ENCODE peak calls at places on chromosomes 2 and 18, in five cellular contexts. S, W, Z, R and V are unnamed samples. For H3K79me2, the result is how much of the 10 kb centered on the place peaks cover.

GRCh38 chr18:72147830-72148229 is 396.3 kb downstream of the CBLN2 start:
- DNase-seq in Z (no peak), R (no peak), S (no peak), W (no peak), V (no peak)

GRCh38 chr18:37654711-37655369 is 89.2 kb upstream of the CELF4 start:
- DNase-seq in Z (no peak), R (peak), W (no peak), S (no peak), V (no peak)

GRCh38 chr18:51433296-51433695 is 235.8 kb upstream of the MEX3C start:
- DNase-seq in S (no peak), W (no peak), Z (no peak), R (no peak), V (no peak)

GRCh38 chr2:63977904-63978303 is 41.3 kb downstream of the VPS54 start:
- DNase-seq in W (no peak), R (no peak), S (no peak), Z (no peak), V (no peak)

GRCh38 chr18:30682667-30683066 is 359.9 kb downstream of the DSC3 start:
- DNase-seq in S (no peak), R (no peak), Z (no peak), W (no peak), V (no peak)

GRCh38 chr18:36942264-36942663 is 113.3 kb downstream of the KIAA1328 start:
- DNase-seq in S (peak), Z (no peak), R (peak), W (peak), V (peak)

GRCh38 chr2:241950413-241950863 is 80.9 kb downstream of the RTP5 start:
- DNase-seq in R (no peak), W (no peak), S (no peak), Z (no peak), V (no peak)

GRCh38 chr2:178119181-178119922 is 7.1 kb downstream of the RBM45 start:
- DNase-seq in R (no peak), W (no peak), Z (no peak), S (no peak), V (no peak)

GRCh38 chr2:102606353-102606752 is 13.0 kb upstream of the SLC9A2 start:
- DNase-seq in R (no peak), W (peak), Z (no peak), S (peak), V (no peak)

GRCh38 chr18:38243291-38243690 is 677.7 kb upstream of the CELF4 start:
- DNase-seq in W (peak), Z (no peak), S (no peak), R (no peak), V (no peak)

GRCh38 chr2:225501022-225501421 is 101.5 kb downstream of the NYAP2 start:
- DNase-seq in Z (no peak), S (no peak), R (no peak), W (no peak), V (no peak)

GRCh38 chr2:30219886-30220478 is 11.4 kb upstream of the LBH start:
- DNase-seq in S (no peak), R (no peak), W (no peak), Z (no peak), V (no peak)
- H3K79me2 ChIP-seq in S (under half), R (under half), W (under half), Z (under half), V (under half)

GRCh38 chr2:9291866-9292265 is 85.3 kb downstream of the ASAP2 start:
- DNase-seq in R (no peak), S (no peak), W (no peak), Z (no peak), V (no peak)
- H3K79me2 ChIP-seq in R (under half), S (half or more), W (half or more), Z (under half), V (half or more)

GRCh38 chr2:74005786-74006185 is 21.1 kb downstream of the TET3 start:
- DNase-seq in Z (no peak), S (no peak), R (no peak), W (no peak), V (no peak)
- H3K79me2 ChIP-seq in Z (half or more), S (half or more), R (under half), W (half or more), V (under half)

DNA sequence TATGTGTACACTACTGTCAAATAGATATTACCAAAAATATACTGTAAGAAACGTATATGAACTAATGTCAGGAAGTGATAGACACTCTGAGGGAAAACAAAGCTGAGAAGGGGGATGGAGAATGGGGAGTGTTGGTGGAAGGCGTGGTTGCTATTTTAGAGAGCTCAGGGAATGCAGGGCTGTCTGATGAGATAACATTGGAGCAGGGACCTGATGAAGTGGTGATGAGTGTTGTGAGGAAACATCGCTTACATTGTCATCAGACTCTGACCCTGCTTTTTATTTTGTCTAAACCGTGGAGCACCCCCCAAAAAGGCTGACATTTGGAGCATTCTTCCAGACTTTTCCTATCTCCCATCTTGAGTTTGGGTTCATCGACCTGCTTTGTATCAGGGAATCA is 194.7 kb downstream of the LTBP1 start:
- DNase-seq in S (no peak), W (no peak), Z (no peak), R (no peak), V (no peak)
- H3K79me2 ChIP-seq in S (under half), W (under half), Z (under half), R (under half), V (half or more)

GRCh38 chr2:109136542-109136941 is 7.5 kb downstream of the SH3RF3 start:
- DNase-seq in S (peak), Z (no peak), W (no peak), R (no peak), V (no peak)
- H3K79me2 ChIP-seq in S (half or more), Z (under half), W (under half), R (under half), V (half or more)

GRCh38 chr2:216179015-216179414 is 69.9 kb downstream of the XRCC5 start:
- DNase-seq in W (no peak), S (no peak), Z (no peak), R (peak), V (no peak)

GRCh38 chr2:216181953-216182352 is 72.8 kb downstream of the XRCC5 start:
- DNase-seq in W (peak), Z (no peak), R (peak), S (no peak), V (no peak)

GRCh38 chr2:216183459-216183858 is 74.3 kb downstream of the XRCC5 start:
- DNase-seq in S (no peak), Z (no peak), W (no peak), R (no peak), V (no peak)

GRCh38 chr2:216181351-216181750 is 72.2 kb downstream of the XRCC5 start:
- DNase-seq in W (no peak), R (no peak), S (no peak), Z (no peak), V (no peak)
- H3K79me2 ChIP-seq in W (half or more), R (under half), S (half or more), Z (half or more), V (half or more)

DNA sequence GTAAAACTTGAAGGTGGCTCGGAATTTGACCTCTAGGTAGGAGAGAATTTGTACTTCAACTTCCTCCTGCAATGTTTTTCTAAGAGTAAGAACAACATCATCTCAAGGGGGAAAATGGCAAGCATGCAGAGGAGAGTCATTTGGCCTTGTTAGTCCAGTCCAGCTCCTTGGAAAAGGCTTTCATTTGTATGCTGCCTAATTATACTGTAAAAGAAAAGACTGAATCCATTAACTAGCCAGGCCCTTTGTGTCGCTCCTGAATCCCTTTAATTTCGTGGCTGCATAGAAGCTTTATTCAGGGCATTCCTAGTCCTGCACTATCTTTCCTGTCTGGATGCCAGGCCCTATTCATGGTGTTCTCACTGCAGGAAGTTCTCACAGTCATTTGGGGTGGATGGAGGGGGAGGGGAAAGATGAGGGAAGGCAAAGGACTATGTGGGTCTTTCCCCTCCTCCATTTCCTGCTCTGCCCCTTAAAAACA is 36.0 kb downstream of the PHLPP1 start:
- DNase-seq in R (peak), Z (no peak), W (no peak), S (no peak), V (no peak)
- H3K79me2 ChIP-seq in R (half or more), Z (half or more), W (half or more), S (half or more), V (under half)